ENCODE peak calls at places on chromosome 1, in eight cellular contexts. One of them, this sample, is unnamed. For H3K9me3, the result is how much of the 10 kb centered on the place peaks cover.

GRCh38 chr1:243708210-243708609 is 141.8 kb downstream of the AKT3 start:
- DNase-seq in SK-N-MC: no peak
- DNase-seq in sigmoid colon: no peak
- DNase-seq in heart right ventricle: no peak
- DNase-seq in esophagus squamous epithelium: no peak
- DNase-seq in tibial nerve: no peak
- DNase-seq in left ventricle myocardium inferior: no peak
- DNase-seq in OCI-LY7: no peak
- DNase-seq in this sample: no peak

GRCh38 chr1:215569987-215570824 is 3.1 kb downstream of the KCTD3 start:
- DNase-seq in SK-N-MC: no peak
- DNase-seq in sigmoid colon: no peak
- DNase-seq in heart right ventricle: no peak
- DNase-seq in esophagus squamous epithelium: no peak
- DNase-seq in tibial nerve: no peak
- DNase-seq in left ventricle myocardium inferior: no peak
- DNase-seq in OCI-LY7: no peak
- DNase-seq in this sample: no peak

GRCh38 chr1:2451744-2452582 is 24.1 kb upstream of the PLCH2 start:
- DNase-seq in SK-N-MC: no peak
- DNase-seq in sigmoid colon: no peak
- DNase-seq in heart right ventricle: no peak
- DNase-seq in esophagus squamous epithelium: no peak
- DNase-seq in tibial nerve: no peak
- DNase-seq in left ventricle myocardium inferior: no peak
- DNase-seq in OCI-LY7: no peak
- DNase-seq in this sample: no peak

GRCh38 chr1:241531195-241532172 is 694 bp upstream of the KMO start:
- DNase-seq in SK-N-MC: no peak
- DNase-seq in sigmoid colon: no peak
- DNase-seq in heart right ventricle: no peak
- DNase-seq in esophagus squamous epithelium: no peak
- DNase-seq in tibial nerve: no peak
- DNase-seq in left ventricle myocardium inferior: no peak
- DNase-seq in OCI-LY7: peak
- DNase-seq in this sample: peak

GRCh38 chr1:207873055-207873890 is 37.7 kb downstream of the CD34 start:
- DNase-seq in SK-N-MC: no peak
- DNase-seq in sigmoid colon: no peak
- DNase-seq in heart right ventricle: no peak
- DNase-seq in esophagus squamous epithelium: no peak
- DNase-seq in tibial nerve: no peak
- DNase-seq in left ventricle myocardium inferior: no peak
- DNase-seq in OCI-LY7: no peak
- DNase-seq in this sample: no peak

GRCh38 chr1:12166834-12167492 is at the start of gene TNFRSF1B:
- DNase-seq in SK-N-MC: no peak
- DNase-seq in sigmoid colon: peak
- DNase-seq in heart right ventricle: peak
- DNase-seq in esophagus squamous epithelium: no peak
- DNase-seq in tibial nerve: peak
- DNase-seq in left ventricle myocardium inferior: peak
- DNase-seq in OCI-LY7: no peak
- DNase-seq in this sample: no peak

GRCh38 chr1:192610114-192610958 is 25.6 kb upstream of the RGS13 start:
- DNase-seq in SK-N-MC: peak
- DNase-seq in sigmoid colon: no peak
- DNase-seq in heart right ventricle: no peak
- DNase-seq in esophagus squamous epithelium: no peak
- DNase-seq in tibial nerve: no peak
- DNase-seq in left ventricle myocardium inferior: no peak
- DNase-seq in OCI-LY7: peak
- DNase-seq in this sample: peak

GRCh38 chr1:31548518-31548898 is 27.8 kb upstream of the TINAGL1 start:
- DNase-seq in SK-N-MC: no peak
- DNase-seq in sigmoid colon: no peak
- DNase-seq in heart right ventricle: no peak
- DNase-seq in esophagus squamous epithelium: no peak
- DNase-seq in tibial nerve: no peak
- DNase-seq in left ventricle myocardium inferior: no peak
- DNase-seq in OCI-LY7: no peak
- DNase-seq in this sample: no peak

GRCh38 chr1:111154021-111154999 is 14.3 kb downstream of the CEPT1 start:
- DNase-seq in SK-N-MC: no peak
- DNase-seq in sigmoid colon: no peak
- DNase-seq in heart right ventricle: no peak
- DNase-seq in esophagus squamous epithelium: no peak
- DNase-seq in tibial nerve: no peak
- DNase-seq in left ventricle myocardium inferior: no peak
- DNase-seq in OCI-LY7: no peak
- DNase-seq in this sample: no peak

GRCh38 chr1:61053712-61054608 is 28.4 kb upstream of the NFIA start:
- DNase-seq in SK-N-MC: no peak
- DNase-seq in sigmoid colon: peak
- DNase-seq in heart right ventricle: peak
- DNase-seq in esophagus squamous epithelium: no peak
- DNase-seq in tibial nerve: no peak
- DNase-seq in left ventricle myocardium inferior: peak
- DNase-seq in OCI-LY7: no peak
- DNase-seq in this sample: no peak

DNA sequence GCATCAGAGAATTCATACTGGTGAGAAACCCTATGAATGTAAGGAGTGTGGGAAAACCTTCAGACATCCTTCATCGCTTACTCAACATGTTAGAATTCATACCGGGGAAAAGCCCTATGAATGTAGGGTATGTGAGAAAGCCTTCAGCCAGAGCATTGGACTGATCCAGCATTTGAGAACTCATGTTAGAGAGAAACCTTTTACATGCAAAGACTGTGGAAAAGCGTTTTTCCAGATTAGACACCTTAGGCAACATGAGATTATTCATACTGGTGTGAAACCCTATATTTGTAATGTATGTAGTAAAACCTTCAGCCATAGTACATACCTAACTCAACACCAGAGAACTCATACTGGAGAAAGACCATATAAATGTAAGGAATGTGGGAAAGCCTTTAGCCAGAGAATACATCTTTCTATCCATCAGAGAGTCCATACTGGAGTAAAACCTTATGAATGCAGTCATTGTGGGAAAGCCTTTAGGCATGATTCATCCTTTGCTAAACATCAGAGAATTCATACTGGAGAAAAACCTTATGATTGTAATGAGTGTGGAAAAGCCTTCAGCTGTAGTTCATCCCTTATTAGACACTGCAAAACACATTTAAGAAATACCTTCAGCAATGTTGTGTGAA is 12.8 kb downstream of the ZFP69B start:
- DNase-seq in SK-N-MC: no peak
- DNase-seq in sigmoid colon: no peak
- DNase-seq in heart right ventricle: no peak
- DNase-seq in esophagus squamous epithelium: no peak
- DNase-seq in tibial nerve: no peak
- DNase-seq in left ventricle myocardium inferior: no peak
- DNase-seq in OCI-LY7: peak
- DNase-seq in this sample: no peak
- H3K9me3 ChIP-seq in SK-N-MC: half or more
- H3K9me3 ChIP-seq in sigmoid colon: half or more
- H3K9me3 ChIP-seq in heart right ventricle: half or more
- H3K9me3 ChIP-seq in esophagus squamous epithelium: half or more
- H3K9me3 ChIP-seq in tibial nerve: half or more
- H3K9me3 ChIP-seq in left ventricle myocardium inferior: half or more
- H3K9me3 ChIP-seq in OCI-LY7: half or more
- H3K9me3 ChIP-seq in this sample: half or more

DNA sequence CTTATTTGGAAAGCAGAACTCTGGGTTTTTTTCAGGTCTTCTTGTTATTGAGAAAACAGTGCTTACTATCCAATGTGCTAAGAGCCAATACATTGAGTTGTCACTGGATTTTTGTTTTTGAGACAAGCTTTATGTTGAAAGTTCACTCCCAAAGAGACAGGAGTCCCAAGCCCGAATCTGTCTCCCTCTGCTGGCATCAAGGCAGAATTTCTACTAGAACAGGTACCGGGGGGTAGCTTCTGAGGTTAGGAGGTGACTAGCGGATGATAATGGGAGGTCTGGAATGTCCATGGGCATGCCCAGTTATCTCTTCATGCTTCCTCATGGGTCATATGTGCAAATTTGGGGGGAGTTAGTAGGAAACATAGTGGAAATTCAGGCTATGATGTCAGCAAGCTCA is 25.1 kb downstream of the ZNF124 start:
- DNase-seq in SK-N-MC: no peak
- DNase-seq in sigmoid colon: no peak
- DNase-seq in heart right ventricle: no peak
- DNase-seq in esophagus squamous epithelium: no peak
- DNase-seq in tibial nerve: no peak
- DNase-seq in left ventricle myocardium inferior: no peak
- DNase-seq in OCI-LY7: no peak
- DNase-seq in this sample: no peak
- H3K9me3 ChIP-seq in SK-N-MC: under half
- H3K9me3 ChIP-seq in sigmoid colon: under half
- H3K9me3 ChIP-seq in heart right ventricle: half or more
- H3K9me3 ChIP-seq in esophagus squamous epithelium: half or more
- H3K9me3 ChIP-seq in tibial nerve: half or more
- H3K9me3 ChIP-seq in left ventricle myocardium inferior: half or more
- H3K9me3 ChIP-seq in OCI-LY7: under half
- H3K9me3 ChIP-seq in this sample: half or more

DNA sequence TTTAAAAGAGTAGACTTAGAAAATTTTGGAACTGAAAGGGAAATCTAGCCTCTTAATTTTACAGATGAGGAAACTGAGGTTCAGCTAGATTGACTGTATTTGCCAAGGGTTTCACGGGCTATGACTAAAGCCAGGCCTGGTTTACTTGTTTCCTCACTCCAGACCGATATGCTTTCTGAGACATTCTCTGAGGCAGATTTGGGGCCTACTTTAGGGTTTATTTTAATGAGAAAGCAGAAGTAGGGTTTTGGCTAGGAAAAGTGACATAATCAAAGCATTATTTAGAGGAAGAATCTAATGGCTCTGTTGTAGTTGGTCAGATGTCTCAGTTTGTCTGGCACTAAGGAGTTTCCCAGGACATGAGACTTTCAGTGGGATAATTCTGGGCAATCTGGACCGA is 1.5 kb upstream of the RPTN start:
- DNase-seq in SK-N-MC: no peak
- DNase-seq in sigmoid colon: no peak
- DNase-seq in heart right ventricle: no peak
- DNase-seq in esophagus squamous epithelium: no peak
- DNase-seq in tibial nerve: no peak
- DNase-seq in left ventricle myocardium inferior: no peak
- DNase-seq in OCI-LY7: no peak
- DNase-seq in this sample: no peak
- H3K9me3 ChIP-seq in SK-N-MC: under half
- H3K9me3 ChIP-seq in sigmoid colon: under half
- H3K9me3 ChIP-seq in heart right ventricle: under half
- H3K9me3 ChIP-seq in esophagus squamous epithelium: under half
- H3K9me3 ChIP-seq in tibial nerve: under half
- H3K9me3 ChIP-seq in left ventricle myocardium inferior: under half
- H3K9me3 ChIP-seq in OCI-LY7: under half
- H3K9me3 ChIP-seq in this sample: under half

GRCh38 chr1:202165267-202165941 is 5.0 kb upstream of the PTPN7 start:
- DNase-seq in SK-N-MC: no peak
- DNase-seq in sigmoid colon: no peak
- DNase-seq in heart right ventricle: no peak
- DNase-seq in esophagus squamous epithelium: no peak
- DNase-seq in tibial nerve: no peak
- DNase-seq in left ventricle myocardium inferior: no peak
- DNase-seq in OCI-LY7: no peak
- DNase-seq in this sample: no peak
- H3K9me3 ChIP-seq in SK-N-MC: under half
- H3K9me3 ChIP-seq in sigmoid colon: under half
- H3K9me3 ChIP-seq in heart right ventricle: under half
- H3K9me3 ChIP-seq in esophagus squamous epithelium: under half
- H3K9me3 ChIP-seq in tibial nerve: under half
- H3K9me3 ChIP-seq in left ventricle myocardium inferior: under half
- H3K9me3 ChIP-seq in OCI-LY7: under half
- H3K9me3 ChIP-seq in this sample: under half

DNA sequence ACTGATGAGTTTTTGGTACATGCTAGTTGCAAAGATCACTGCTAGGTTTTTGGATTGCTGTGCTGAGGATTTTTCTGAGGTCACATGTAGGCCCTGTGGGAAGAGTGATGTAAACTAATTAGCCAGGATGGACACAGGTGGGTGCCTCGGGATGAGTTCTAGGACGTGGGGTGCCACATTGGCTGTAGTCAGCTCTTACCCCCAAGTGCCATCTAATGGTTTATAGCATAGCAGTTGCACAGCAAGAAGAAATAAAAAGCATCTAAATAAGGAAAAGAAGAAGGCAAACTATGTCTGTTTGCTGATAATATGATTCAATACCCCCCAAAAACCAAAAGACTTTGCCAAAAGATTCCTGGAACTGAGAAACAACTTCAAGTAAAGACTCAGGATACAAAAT is 9.8 kb upstream of the OR2T1 start:
- DNase-seq in SK-N-MC: no peak
- DNase-seq in sigmoid colon: no peak
- DNase-seq in heart right ventricle: no peak
- DNase-seq in esophagus squamous epithelium: no peak
- DNase-seq in tibial nerve: no peak
- DNase-seq in left ventricle myocardium inferior: no peak
- DNase-seq in OCI-LY7: no peak
- DNase-seq in this sample: no peak
- H3K9me3 ChIP-seq in SK-N-MC: under half
- H3K9me3 ChIP-seq in sigmoid colon: under half
- H3K9me3 ChIP-seq in heart right ventricle: under half
- H3K9me3 ChIP-seq in esophagus squamous epithelium: under half
- H3K9me3 ChIP-seq in tibial nerve: under half
- H3K9me3 ChIP-seq in left ventricle myocardium inferior: under half
- H3K9me3 ChIP-seq in OCI-LY7: under half
- H3K9me3 ChIP-seq in this sample: under half

GRCh38 chr1:4344065-4344753 is 310.2 kb upstream of the AJAP1 start:
- DNase-seq in SK-N-MC: no peak
- DNase-seq in sigmoid colon: no peak
- DNase-seq in heart right ventricle: no peak
- DNase-seq in esophagus squamous epithelium: no peak
- DNase-seq in tibial nerve: no peak
- DNase-seq in left ventricle myocardium inferior: no peak
- DNase-seq in OCI-LY7: peak
- DNase-seq in this sample: no peak

GRCh38 chr1:4346141-4346540 is 308.3 kb upstream of the AJAP1 start:
- DNase-seq in SK-N-MC: no peak
- DNase-seq in sigmoid colon: no peak
- DNase-seq in heart right ventricle: no peak
- DNase-seq in esophagus squamous epithelium: no peak
- DNase-seq in tibial nerve: no peak
- DNase-seq in left ventricle myocardium inferior: no peak
- DNase-seq in OCI-LY7: no peak
- DNase-seq in this sample: no peak

DNA sequence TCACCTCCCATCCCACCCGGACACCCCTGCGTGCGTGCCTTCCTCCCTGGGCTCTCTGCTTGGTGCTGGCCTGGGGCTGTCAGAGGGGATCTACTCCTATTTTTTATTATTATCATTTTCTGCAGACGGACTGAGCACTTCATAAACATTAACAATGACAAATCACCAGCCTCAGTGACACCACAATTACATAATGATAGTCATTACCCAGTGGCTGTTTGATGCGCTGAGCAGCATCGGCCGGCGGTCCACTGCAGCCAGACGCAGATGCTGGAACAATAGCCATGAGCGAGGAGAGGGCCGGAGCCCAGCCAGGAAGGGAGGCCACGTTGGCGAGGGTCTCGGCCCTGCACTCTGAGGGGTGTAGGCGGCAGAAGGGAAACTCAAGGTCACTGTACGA is 309.3 kb upstream of the AJAP1 start:
- DNase-seq in SK-N-MC: no peak
- DNase-seq in sigmoid colon: no peak
- DNase-seq in heart right ventricle: no peak
- DNase-seq in esophagus squamous epithelium: no peak
- DNase-seq in tibial nerve: no peak
- DNase-seq in left ventricle myocardium inferior: no peak
- DNase-seq in OCI-LY7: no peak
- DNase-seq in this sample: no peak
- H3K9me3 ChIP-seq in SK-N-MC: under half
- H3K9me3 ChIP-seq in sigmoid colon: under half
- H3K9me3 ChIP-seq in heart right ventricle: under half
- H3K9me3 ChIP-seq in esophagus squamous epithelium: under half
- H3K9me3 ChIP-seq in tibial nerve: under half
- H3K9me3 ChIP-seq in left ventricle myocardium inferior: under half
- H3K9me3 ChIP-seq in OCI-LY7: under half
- H3K9me3 ChIP-seq in this sample: under half

This sample was measured in A673.